ENCODE peak calls at places on chromosomes 5 and 9, in five cellular contexts. N is IMR-90, Z is K562, H is GM12878, I is SK-N-SH. P is an unnamed sample.

GRCh38 chr9:111456536-111456935 is 27.6 kb downstream of the ECPAS start:
- DNase-seq in N (no peak), Z (peak), H (no peak), I (no peak), P (no peak)

GRCh38 chr5:139482050-139482889 is at the start of gene STING1:
- DNase-seq in N (peak), Z (peak), H (peak), I (peak), P (no peak)

GRCh38 chr9:131227112-131228058 is 48.9 kb downstream of the FAM78A start:
- DNase-seq in N (peak), Z (no peak), H (no peak), I (peak), P (no peak)

GRCh38 chr5:139667001-139667729 is 19.0 kb downstream of the CXXC5 start:
- DNase-seq in N (no peak), Z (no peak), H (no peak), I (no peak), P (no peak)

GRCh38 chr5:96259211-96259772 is 173.8 kb downstream of the PCSK1 start:
- DNase-seq in N (peak), Z (peak), H (peak), I (no peak), P (peak)

GRCh38 chr5:155594270-155594669 is 580.7 kb downstream of the KIF4B start:
- DNase-seq in N (no peak), Z (no peak), H (no peak), I (no peak), P (no peak)

GRCh38 chr5:88544616-88545150 is 276.0 kb upstream of the TMEM161B start:
- DNase-seq in N (no peak), Z (no peak), H (no peak), I (no peak), P (no peak)

GRCh38 chr5:73983661-73984060 is 357.7 kb downstream of the ARHGEF28 start:
- DNase-seq in N (no peak), Z (no peak), H (no peak), I (no peak), P (no peak)

GRCh38 chr5:54135042-54135441 is 175.3 kb downstream of the ARL15 start:
- DNase-seq in N (peak), Z (no peak), H (no peak), I (no peak), P (no peak)

GRCh38 chr9:136996361-136997281 is at the start of gene CLIC3:
- DNase-seq in N (no peak), Z (peak), H (no peak), I (peak), P (peak)

GRCh38 chr5:10233505-10233904 is 16.2 kb downstream of the ATPSCKMT start:
- DNase-seq in N (peak), Z (peak), H (no peak), I (peak), P (peak)

GRCh38 chr9:12538842-12539584 is 154.2 kb upstream of the TYRP1 start:
- DNase-seq in N (no peak), Z (no peak), H (no peak), I (no peak), P (no peak)

GRCh38 chr9:110410926-110411325 is 73.3 kb upstream of the TXNDC8 start:
- DNase-seq in N (no peak), Z (no peak), H (no peak), I (no peak), P (no peak)

GRCh38 chr5:28734396-28734795 is 1696.0 kb upstream of the CDH9 start:
- DNase-seq in N (no peak), Z (no peak), H (no peak), I (no peak), P (peak)

GRCh38 chr5:10552183-10553143 is 11.4 kb upstream of the ANKRD33B start:
- DNase-seq in N (peak), Z (no peak), H (no peak), I (no peak), P (no peak)

GRCh38 chr5:35822541-35822940 is 34.1 kb upstream of the IL7R start:
- DNase-seq in N (no peak), Z (no peak), H (no peak), I (no peak), P (no peak)
- TF ChIP-seq RCOR1 in N (no peak), Z (no peak), H (no peak), I (no peak), P (no peak)

DNA sequence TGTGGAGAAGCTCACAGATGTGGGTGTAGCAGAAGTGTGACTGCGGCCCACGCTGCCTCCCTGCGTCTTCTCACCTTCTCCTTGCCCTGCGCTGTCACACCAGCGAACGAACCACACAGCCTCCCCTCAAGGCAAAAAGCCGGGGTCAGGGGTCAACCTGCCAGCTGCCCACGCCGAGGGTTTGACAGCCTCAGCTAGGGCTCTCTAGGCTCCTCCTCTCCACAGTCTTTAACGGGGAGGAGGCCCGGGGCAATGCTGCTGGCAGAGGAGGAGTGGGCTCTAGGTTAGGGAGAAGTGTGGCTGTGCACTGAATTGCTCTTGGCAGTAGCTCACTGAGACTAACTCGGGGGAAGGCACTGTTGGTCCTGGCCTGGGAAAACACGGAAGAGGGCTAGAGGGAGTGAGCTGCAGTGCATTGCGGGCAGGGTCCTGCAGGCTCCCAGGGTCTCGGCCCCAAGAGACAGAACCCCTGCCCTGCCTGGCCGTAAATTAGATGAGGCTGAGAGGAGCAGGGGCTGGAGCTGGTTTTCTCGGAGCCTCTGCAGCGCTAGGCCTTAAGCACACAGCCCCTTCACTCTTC is 4.2 kb upstream of the TRIM52 start:
- DNase-seq in N (no peak), Z (no peak), H (no peak), I (no peak), P (no peak)
- TF ChIP-seq RCOR1 in N (no peak), Z (no peak), H (no peak), I (no peak), P (no peak)

GRCh38 chr9:72843525-72844439 is 109.1 kb downstream of the ALDH1A1 start:
- DNase-seq in N (no peak), Z (no peak), H (no peak), I (no peak), P (peak)

GRCh38 chr9:72839140-72839539 is 113.7 kb downstream of the ALDH1A1 start:
- DNase-seq in N (no peak), Z (no peak), H (no peak), I (no peak), P (no peak)

GRCh38 chr9:72844440-72844768 is 108.4 kb downstream of the ALDH1A1 start:
- DNase-seq in N (no peak), Z (no peak), H (no peak), I (no peak), P (no peak)
- TF ChIP-seq RCOR1 in N (no peak), Z (no peak), H (no peak), I (no peak), P (no peak)

DNA sequence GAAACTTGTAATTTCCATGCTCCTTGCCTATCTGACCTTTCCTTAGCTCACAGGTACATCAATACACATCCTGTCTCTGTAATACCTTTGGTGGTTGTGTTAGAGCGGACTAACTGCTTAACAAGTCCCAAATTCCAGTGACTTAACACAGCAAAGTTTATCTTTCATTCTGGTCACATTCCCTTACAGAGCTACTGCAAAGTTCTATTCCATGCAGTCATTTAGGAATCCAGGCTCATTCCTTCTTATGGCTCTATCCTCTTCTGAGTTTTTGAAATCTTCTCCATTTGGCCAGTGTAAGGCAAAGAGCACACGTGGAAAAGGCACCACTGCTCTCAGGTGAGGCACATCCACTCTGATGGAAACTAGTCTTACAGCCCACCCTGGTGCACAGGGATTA is 238.6 kb upstream of the ANKRD55 start:
- DNase-seq in N (no peak), Z (no peak), H (no peak), I (no peak), P (no peak)
- TF ChIP-seq RCOR1 in N (no peak), Z (no peak), H (no peak), I (no peak), P (no peak)

GRCh38 chr5:55180016-55180415 is 7.0 kb upstream of the CDC20B start:
- DNase-seq in N (no peak), Z (no peak), H (no peak), I (no peak), P (no peak)
- TF ChIP-seq RCOR1 in N (no peak), Z (no peak), H (no peak), I (no peak), P (no peak)

GRCh38 chr9:129671519-129671918 is 6.1 kb downstream of the PRRX2 start:
- DNase-seq in N (peak), Z (no peak), H (no peak), I (no peak), P (no peak)
- TF ChIP-seq RCOR1 in N (no peak), Z (no peak), H (no peak), I (no peak), P (no peak)

GRCh38 chr9:118038713-118039112 is 334.5 kb downstream of the TLR4 start:
- DNase-seq in N (no peak), Z (no peak), H (no peak), I (no peak), P (no peak)
- TF ChIP-seq RCOR1 in N (no peak), Z (no peak), H (no peak), I (no peak), P (no peak)

DNA sequence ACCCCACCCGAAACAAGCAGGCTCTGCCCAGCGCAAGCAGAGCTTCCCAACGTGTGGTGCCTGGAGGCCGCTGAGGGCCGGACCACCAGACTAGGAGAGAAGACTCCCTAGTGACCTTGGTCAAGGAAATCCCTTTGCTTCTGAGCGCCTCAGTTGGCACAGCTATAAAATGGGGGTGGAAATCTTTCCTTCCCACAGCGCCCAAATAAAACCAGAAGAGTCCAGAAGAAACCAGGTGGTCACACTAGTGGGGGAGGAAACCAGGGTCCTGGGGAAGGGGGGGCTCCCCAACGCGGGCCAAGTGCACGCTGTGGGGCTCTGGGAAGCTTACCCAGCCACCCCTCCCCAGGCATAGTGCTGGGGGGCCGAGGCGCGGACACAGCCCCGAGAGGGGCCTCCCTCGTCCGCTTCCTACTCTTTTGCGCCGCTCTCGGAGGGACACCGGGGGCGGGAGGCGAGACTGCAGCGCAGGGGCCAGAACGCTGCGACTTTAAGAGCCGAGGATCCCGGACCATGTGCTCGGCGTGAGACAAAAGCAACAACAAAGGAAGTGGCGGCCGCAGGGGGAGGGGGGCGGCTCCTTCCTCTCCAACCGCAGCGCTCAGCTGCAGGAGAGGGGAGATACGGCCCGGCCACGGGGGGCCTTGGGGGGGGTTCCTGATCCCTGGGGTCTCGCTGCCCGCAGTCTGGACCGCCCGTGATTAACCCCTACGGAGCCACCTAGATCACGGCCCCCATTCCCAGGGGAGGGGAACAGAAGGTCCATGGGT is 885 bp downstream of the RNF44 start:
- DNase-seq in N (peak), Z (peak), H (no peak), I (peak), P (peak)
- TF ChIP-seq RCOR1 in N (no peak), Z (no peak), H (no peak), I (no peak), P (no peak)